ENCODE peak calls at places on chromosomes 3 and 15, in nine cellular contexts. Q is transverse colon, N is ascending aorta, X is breast epithelium, O is left ventricle myocardium inferior, P is body of pancreas, W is prostate gland, Z is suprapubic skin, U is K562. T is an unnamed sample.

GRCh38 chr3:143958966-143959365 is 12.7 kb upstream of the DIPK2A start:
- DNase-seq in O (no peak), P (no peak), Q (no peak), U (no peak), X (no peak), N (no peak), W (no peak), Z (no peak), T (no peak)

GRCh38 chr3:189572249-189572648 is 58.9 kb upstream of the TP63 start:
- DNase-seq in P (no peak), W (no peak), U (no peak), X (no peak), O (no peak), Z (no peak), Q (no peak), N (no peak), T (no peak)

GRCh38 chr3:61264281-61264680 is 13.0 kb upstream of the FHIT start:
- DNase-seq in U (no peak), O (no peak), P (no peak), W (no peak), N (no peak), Q (no peak), X (no peak), Z (no peak), T (no peak)

GRCh38 chr15:92050220-92050898 is 196.9 kb downstream of the SLCO3A1 start:
- DNase-seq in O (no peak), X (no peak), Q (no peak), N (no peak), Z (no peak), W (peak), U (no peak), P (no peak), T (no peak)

GRCh38 chr3:128489860-128490649 is 2.9 kb downstream of the GATA2 start:
- DNase-seq in P (peak), X (peak), N (no peak), Z (peak), W (peak), O (no peak), U (no peak), Q (no peak), T (no peak)

GRCh38 chr3:177516130-177517011 is 319.1 kb upstream of the TBL1XR1 start:
- DNase-seq in O (peak), W (no peak), X (no peak), P (peak), Z (no peak), N (no peak), U (no peak), Q (no peak), T (peak)

GRCh38 chr15:31251165-31251564 is 75.5 kb upstream of the KLF13 start:
- DNase-seq in Q (no peak), O (no peak), U (no peak), Z (no peak), X (no peak), N (no peak), P (no peak), W (no peak), T (no peak)

GRCh38 chr15:89828324-89829145 is 13.9 kb upstream of the ANPEP start:
- DNase-seq in O (peak), X (no peak), P (peak), Q (peak), W (peak), Z (no peak), U (peak), N (no peak), T (peak)

GRCh38 chr15:92011611-92012367 is 158.3 kb downstream of the SLCO3A1 start:
- DNase-seq in U (no peak), O (no peak), Z (no peak), W (no peak), P (no peak), X (no peak), Q (no peak), N (no peak), T (peak)

GRCh38 chr15:56327721-56328502 is 37.3 kb upstream of the TEX9 start:
- DNase-seq in N (no peak), Z (no peak), W (no peak), P (no peak), U (no peak), X (peak), O (no peak), Q (no peak), T (no peak)

GRCh38 chr3:1082024-1082633 is 10.7 kb upstream of the CNTN6 start:
- DNase-seq in O (no peak), W (peak), X (peak), Q (peak), N (no peak), Z (no peak), U (no peak), P (peak), T (no peak)

GRCh38 chr15:51735611-51736010 is 1.8 kb downstream of the LYSMD2 start:
- DNase-seq in Q (no peak), W (no peak), O (no peak), X (no peak), N (no peak), U (no peak), Z (no peak), P (no peak), T (no peak)

GRCh38 chr3:148999806-149000205 is 8.5 kb downstream of the GYG1 start:
- DNase-seq in O (no peak), X (no peak), P (no peak), Z (no peak), Q (no peak), N (no peak), W (no peak), U (no peak), T (no peak)

GRCh38 chr3:63639821-63640220 is 12.7 kb upstream of the SNTN start:
- DNase-seq in N (no peak), Z (no peak), U (no peak), Q (no peak), P (no peak), X (no peak), W (no peak), O (no peak), T (no peak)

GRCh38 chr3:124741027-124741426 is 10.8 kb downstream of the UMPS start:
- DNase-seq in N (no peak), Z (no peak), W (no peak), U (no peak), O (no peak), X (no peak), Q (no peak), P (no peak), T (no peak)

GRCh38 chr3:57109437-57110199 is 49.2 kb downstream of the SPATA12 start:
- DNase-seq in Z (no peak), N (no peak), W (no peak), O (no peak), Q (no peak), U (no peak), X (no peak), P (no peak), T (no peak)

GRCh38 chr15:34721802-34722795 is 32.7 kb downstream of the GJD2 start:
- DNase-seq in X (no peak), Q (no peak), O (peak), W (no peak), N (peak), Z (peak), U (no peak), P (peak), T (peak)

GRCh38 chr15:66619152-66619903 is 53.5 kb upstream of the LCTL start:
- DNase-seq in X (peak), P (peak), N (no peak), U (peak), Q (peak), O (peak), Z (peak), W (peak), T (peak)

GRCh38 chr3:138068579-138069174 is 46.7 kb downstream of the DZIP1L start:
- DNase-seq in P (peak), Z (peak), X (peak), O (peak), Q (peak), N (no peak), U (peak), W (peak), T (peak)

GRCh38 chr15:42053010-42053409 is 32.2 kb upstream of the PLA2G4E start:
- DNase-seq in Z (no peak), P (no peak), W (no peak), X (no peak), U (no peak), Q (no peak), N (no peak), O (no peak), T (no peak)

GRCh38 chr15:93244691-93245615 is 155.9 kb upstream of the RGMA start:
- DNase-seq in X (no peak), U (no peak), P (no peak), W (no peak), Q (no peak), O (no peak), N (no peak), Z (no peak), T (no peak)

GRCh38 chr15:31440754-31441298 is 114.2 kb downstream of the KLF13 start:
- DNase-seq in W (no peak), U (no peak), Z (peak), X (no peak), P (peak), N (no peak), O (peak), Q (peak), T (peak)

GRCh38 chr3:20511863-20512262 is 325.9 kb upstream of the SGO1 start:
- DNase-seq in O (no peak), P (peak), W (no peak), N (no peak), U (peak), Q (no peak), X (no peak), Z (no peak), T (no peak)

GRCh38 chr15:101187820-101188516 is 63.9 kb downstream of the CHSY1 start:
- DNase-seq in W (no peak), U (no peak), Q (no peak), Z (no peak), O (no peak), P (peak), N (no peak), X (no peak), T (no peak)

GRCh38 chr15:78457101-78457500 is 19.1 kb downstream of the IREB2 start:
- DNase-seq in N (no peak), Z (no peak), W (peak), P (peak), U (no peak), O (no peak), Q (no peak), X (no peak), T (no peak)

GRCh38 chr3:48130321-48130881 is 57.8 kb downstream of the CDC25A start:
- DNase-seq in U (no peak), X (no peak), P (peak), W (no peak), O (peak), Z (peak), N (peak), Q (peak), T (peak)

GRCh38 chr3:38455639-38456430 is 2.1 kb downstream of the ACVR2B start:
- DNase-seq in O (no peak), N (no peak), P (no peak), Q (no peak), U (peak), Z (no peak), W (no peak), X (no peak), T (no peak)

GRCh38 chr3:172170841-172171240 is 131.5 kb downstream of the FNDC3B start:
- DNase-seq in N (no peak), O (no peak), X (no peak), W (no peak), U (no peak), P (no peak), Z (no peak), Q (no peak), T (no peak)

GRCh38 chr3:172166890-172167289 is 127.5 kb downstream of the FNDC3B start:
- DNase-seq in O (no peak), Z (no peak), N (no peak), P (no peak), W (no peak), Q (no peak), U (no peak), X (no peak), T (no peak)

GRCh38 chr3:172166261-172166660 is 126.9 kb downstream of the FNDC3B start:
- DNase-seq in W (no peak), P (no peak), U (no peak), X (no peak), N (no peak), Q (no peak), O (no peak), Z (no peak), T (no peak)

GRCh38 chr3:172170310-172170709 is 130.9 kb downstream of the FNDC3B start:
- DNase-seq in N (no peak), P (no peak), Z (no peak), O (no peak), U (no peak), X (no peak), Q (no peak), W (no peak), T (no peak)

DNA sequence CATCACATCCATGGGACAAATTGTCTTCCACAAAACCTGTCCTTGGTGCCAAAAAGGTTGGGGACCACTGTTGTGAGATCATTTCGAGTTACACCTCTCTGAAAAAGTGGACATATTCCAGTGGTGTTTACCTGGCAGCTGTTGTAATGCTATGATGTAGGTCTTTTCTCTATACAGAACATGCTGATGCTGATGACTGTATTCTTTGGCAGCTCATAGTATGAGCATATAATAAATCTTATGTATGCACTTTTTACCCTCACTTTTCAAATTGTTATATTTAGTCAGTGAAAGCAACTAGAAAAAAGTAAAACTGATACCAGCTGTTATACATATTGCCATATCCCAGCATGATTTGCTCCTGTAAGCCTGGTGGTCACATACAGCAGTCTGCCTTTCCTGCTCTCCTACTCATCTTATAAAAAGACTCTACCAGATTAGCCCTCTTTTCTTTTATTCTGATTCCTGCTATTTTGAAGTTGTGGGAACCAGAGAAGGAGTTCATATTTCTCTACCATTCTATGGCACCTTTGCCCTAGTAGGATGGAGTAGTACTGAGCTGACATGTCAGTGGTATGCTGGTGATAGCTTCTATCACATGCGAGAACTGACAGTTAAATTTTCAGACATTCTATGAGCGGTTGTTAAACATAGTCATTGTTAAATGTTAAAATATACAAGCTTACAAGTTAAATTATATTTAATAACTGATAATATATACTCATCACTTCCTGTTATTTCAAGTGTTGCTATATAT is 128.7 kb downstream of the FNDC3B start:
- DNase-seq in X (no peak), U (no peak), N (no peak), W (no peak), Q (no peak), Z (no peak), O (no peak), P (no peak), T (no peak)
- H3K27ac ChIP-seq in X (peak), U (no peak), N (no peak), W (no peak), Q (no peak), Z (no peak), O (no peak), P (peak), T (peak)

GRCh38 chr3:106420628-106421027 is 551.8 kb upstream of the CBLB start:
- DNase-seq in W (no peak), U (no peak), N (no peak), X (no peak), Z (no peak), O (no peak), P (no peak), Q (no peak), T (no peak)

GRCh38 chr3:106423321-106424225 is 554.8 kb upstream of the CBLB start:
- DNase-seq in W (no peak), P (no peak), Z (no peak), X (no peak), O (no peak), N (no peak), Q (no peak), U (no peak), T (no peak)

GRCh38 chr3:106428565-106428994 is 559.8 kb upstream of the CBLB start:
- DNase-seq in Z (peak), X (no peak), U (no peak), P (peak), N (no peak), O (peak), Q (peak), W (no peak), T (peak)

GRCh38 chr3:106421928-106422327 is 553.1 kb upstream of the CBLB start:
- DNase-seq in P (no peak), N (no peak), O (no peak), Z (no peak), W (no peak), U (no peak), Q (no peak), X (no peak), T (no peak)

GRCh38 chr3:106425021-106425420 is 556.2 kb upstream of the CBLB start:
- DNase-seq in Z (no peak), N (no peak), P (no peak), W (no peak), X (no peak), Q (no peak), O (no peak), U (no peak), T (no peak)
- H3K4me3 ChIP-seq in Z (no peak), N (no peak), P (no peak), W (no peak), X (no peak), Q (no peak), O (no peak), U (no peak), T (no peak)

GRCh38 chr3:58530354-58530865 is 6.6 kb downstream of the ACOX2 start:
- DNase-seq in U (no peak), Q (no peak), X (no peak), P (no peak), Z (no peak), N (no peak), W (no peak), O (no peak), T (no peak)

GRCh38 chr3:58529516-58530353 is 7.3 kb downstream of the ACOX2 start:
- DNase-seq in X (no peak), Z (no peak), Q (no peak), O (no peak), W (no peak), P (no peak), U (peak), N (no peak), T (no peak)

GRCh38 chr3:58531555-58531954 is 5.4 kb downstream of the ACOX2 start:
- DNase-seq in Z (no peak), N (no peak), P (no peak), W (no peak), X (no peak), Q (peak), O (no peak), U (no peak), T (no peak)

GRCh38 chr3:58532794-58533220 is 4.2 kb downstream of the ACOX2 start:
- DNase-seq in Z (peak), X (peak), P (peak), O (peak), N (no peak), W (peak), U (peak), Q (peak), T (peak)

GRCh38 chr3:58531956-58532355 is 5.0 kb downstream of the ACOX2 start:
- DNase-seq in N (no peak), U (no peak), W (no peak), O (no peak), X (no peak), Q (no peak), P (no peak), Z (no peak), T (no peak)
- TF ChIP-seq CTCF in N (no peak), U (no peak), W (no peak), O (no peak), X (no peak), Q (no peak), P (no peak), Z (no peak), T (no peak)

DNA sequence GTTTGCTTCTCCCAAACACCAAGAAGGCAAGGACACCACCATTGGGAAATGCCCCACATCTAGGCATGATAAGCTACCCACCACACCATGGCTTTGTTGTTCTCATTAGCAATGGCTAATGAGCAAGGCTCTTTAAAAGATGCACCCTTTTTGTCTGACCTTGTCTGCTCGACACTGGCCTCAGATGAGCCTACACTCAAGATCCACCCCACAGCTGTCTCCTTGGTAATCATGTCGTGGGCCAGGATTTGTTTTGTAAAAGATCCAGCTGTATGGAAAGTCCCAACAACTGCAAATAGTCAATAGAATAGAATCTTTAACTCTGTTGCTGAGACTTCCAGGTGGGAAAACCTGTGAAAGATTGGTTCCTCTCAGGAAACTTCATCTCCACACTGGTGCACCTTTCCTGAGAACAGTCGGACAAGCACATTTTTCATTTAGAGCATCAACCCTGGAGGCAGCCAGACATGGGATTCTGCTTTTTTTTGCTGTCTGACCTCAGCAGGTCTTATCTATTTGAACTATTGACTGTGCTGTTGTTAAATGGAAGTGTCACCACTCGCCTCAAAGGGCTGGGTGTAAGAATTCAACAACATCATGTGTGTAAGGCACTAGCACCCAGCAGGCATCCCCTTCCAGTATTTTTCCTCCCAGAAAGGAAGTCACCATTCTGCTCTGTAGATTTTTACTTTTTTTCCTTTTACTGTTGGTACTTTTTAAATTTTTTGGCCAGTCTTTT is 35.5 kb downstream of the DUT start:
- DNase-seq in N (no peak), Z (no peak), X (no peak), Q (no peak), W (no peak), O (no peak), U (no peak), P (no peak), T (no peak)
- H3K27ac ChIP-seq in N (no peak), Z (peak), X (no peak), Q (no peak), W (no peak), O (peak), U (no peak), P (no peak), T (no peak)

T was measured in psoas muscle.